ENCODE peak calls at places on chromosome 7, in seven cellular contexts. I, W, G, B, K, N and C are unnamed samples.

GRCh38 chr7:142745091-142745635 is 4.1 kb upstream of the PRSS1 start:
- DNase-seq in W (no peak), B (no peak), G (no peak), N (no peak), K (no peak), I (no peak), C (no peak)

GRCh38 chr7:76424413-76425111 is at the start of gene ZP3:
- DNase-seq in W (no peak), G (no peak), I (no peak), N (no peak), K (no peak), B (no peak), C (no peak)

GRCh38 chr7:140033779-140034363 is 28.9 kb downstream of the PARP12 start:
- DNase-seq in G (no peak), K (no peak), N (no peak), I (no peak), B (no peak), W (no peak), C (no peak)

GRCh38 chr7:51186531-51186930 is 130.1 kb downstream of the COBL start:
- DNase-seq in N (no peak), I (no peak), B (peak), G (no peak), W (no peak), K (no peak), C (no peak)

GRCh38 chr7:37359662-37360444 is 88.8 kb downstream of the ELMO1 start:
- DNase-seq in K (no peak), I (no peak), N (no peak), W (no peak), B (no peak), G (no peak), C (no peak)

GRCh38 chr7:21338728-21339164 is 89.1 kb upstream of the SP4 start:
- DNase-seq in N (no peak), W (peak), I (no peak), G (no peak), B (no peak), K (no peak), C (no peak)

GRCh38 chr7:22108151-22108845 is 162.6 kb upstream of the CDCA7L start:
- DNase-seq in G (no peak), K (peak), B (no peak), I (no peak), N (no peak), W (no peak), C (peak)

GRCh38 chr7:22725585-22725984 is 1.4 kb upstream of the IL6 start:
- DNase-seq in G (peak), N (no peak), W (no peak), K (no peak), I (peak), B (no peak), C (no peak)

GRCh38 chr7:130063036-130063435 is 7.3 kb upstream of the KLHDC10 start:
- DNase-seq in W (peak), N (peak), I (no peak), K (no peak), G (no peak), B (peak), C (no peak)

GRCh38 chr7:78346824-78347223 is 548.3 kb downstream of the PHTF2 start:
- DNase-seq in K (no peak), I (no peak), W (no peak), N (no peak), B (no peak), G (no peak), C (no peak)

GRCh38 chr7:51234139-51234538 is 82.5 kb downstream of the COBL start:
- DNase-seq in W (no peak), I (no peak), B (no peak), N (no peak), K (no peak), G (no peak), C (no peak)

GRCh38 chr7:17623546-17624185 is 316.6 kb downstream of the SNX13 start:
- DNase-seq in K (no peak), I (no peak), G (no peak), B (no peak), W (no peak), N (no peak), C (no peak)

GRCh38 chr7:111789880-111790279 is 227.6 kb upstream of the IMMP2L start:
- DNase-seq in W (no peak), G (no peak), B (no peak), N (no peak), I (no peak), K (no peak), C (no peak)

GRCh38 chr7:141674201-141674671 is 27.7 kb downstream of the DENND11 start:
- DNase-seq in W (no peak), B (no peak), G (no peak), K (no peak), I (peak), N (no peak), C (no peak)

GRCh38 chr7:18352339-18353255 is 143.0 kb upstream of the HDAC9 start:
- DNase-seq in K (no peak), N (no peak), B (peak), W (no peak), I (peak), G (peak), C (peak)

GRCh38 chr7:39567294-39567693 is 1.1 kb downstream of the YAE1 start:
- DNase-seq in K (no peak), B (no peak), W (no peak), I (no peak), N (no peak), G (no peak), C (no peak)

GRCh38 chr7:74461970-74462706 is 8.4 kb downstream of the GTF2IRD1 start:
- DNase-seq in N (no peak), W (no peak), K (no peak), I (no peak), B (no peak), G (no peak), C (no peak)

GRCh38 chr7:151456782-151457181 is 16.8 kb upstream of the CRYGN start:
- DNase-seq in W (no peak), N (no peak), I (no peak), K (no peak), B (no peak), G (no peak), C (no peak)

GRCh38 chr7:158270856-158271413 is 316.7 kb downstream of the PTPRN2 start:
- DNase-seq in I (no peak), K (no peak), N (no peak), W (no peak), B (no peak), G (no peak), C (no peak)

GRCh38 chr7:24824400-24824799 is 67.1 kb upstream of the GSDME start:
- DNase-seq in K (no peak), I (no peak), W (no peak), B (no peak), N (no peak), G (no peak), C (no peak)

GRCh38 chr7:81127991-81128390 is 209.1 kb upstream of the SEMA3C start:
- DNase-seq in G (no peak), N (no peak), W (no peak), B (no peak), K (no peak), I (no peak), C (no peak)

GRCh38 chr7:45626441-45627430 is 52.6 kb downstream of the ADCY1 start:
- DNase-seq in K (no peak), G (no peak), B (no peak), I (no peak), W (no peak), N (no peak), C (no peak)

GRCh38 chr7:140231779-140232491 is 55.2 kb upstream of the KDM7A start:
- DNase-seq in G (no peak), W (no peak), I (no peak), N (no peak), B (no peak), K (no peak), C (no peak)

GRCh38 chr7:44618754-44619153 is 12.3 kb downstream of the OGDH start:
- DNase-seq in K (no peak), I (peak), B (no peak), G (no peak), N (no peak), W (no peak), C (no peak)

GRCh38 chr7:42714361-42714760 is 197.5 kb downstream of the C7orf25 start:
- DNase-seq in K (no peak), W (no peak), I (no peak), N (no peak), G (no peak), B (no peak), C (no peak)

GRCh38 chr7:92075455-92076158 is 58.7 kb downstream of the CYP51A1 start:
- DNase-seq in N (no peak), G (no peak), W (no peak), K (no peak), B (no peak), I (no peak), C (no peak)

GRCh38 chr7:124397134-124397533 is 364.3 kb upstream of the TMEM229A start:
- DNase-seq in W (no peak), N (no peak), G (no peak), K (no peak), I (no peak), B (no peak), C (no peak)

GRCh38 chr7:28835800-28836199 is 122.3 kb downstream of the TRIL start:
- DNase-seq in B (peak), N (no peak), W (no peak), K (no peak), G (no peak), I (no peak), C (no peak)

GRCh38 chr7:44727346-44728262 is 21.0 kb upstream of the ZMIZ2 start:
- DNase-seq in I (peak), K (no peak), N (no peak), B (peak), W (no peak), G (no peak), C (no peak)

GRCh38 chr7:112452102-112452888 is 2.0 kb downstream of the IFRD1 start:
- DNase-seq in W (no peak), I (peak), B (peak), N (no peak), K (no peak), G (peak), C (peak)